ENCODE peak calls at places on chromosomes 11 and 22, in five cellular contexts. A, M, D, C and B are unnamed samples.

GRCh38 chr11:17393472-17393871 is 5.0 kb upstream of the KCNJ11 start:
- DNase-seq in D (no peak), A (no peak), C (no peak), M (no peak), B (no peak)

GRCh38 chr11:111918390-111919256 is at the start of gene C11orf52:
- DNase-seq in C (no peak), D (peak), A (peak), M (peak), B (peak)

GRCh38 chr22:46584081-46584903 is 35.9 kb upstream of the GRAMD4 start:
- DNase-seq in M (no peak), C (no peak), A (no peak), D (peak), B (peak)

GRCh38 chr11:1660025-1660867 is 30.7 kb downstream of the KRTAP5-5 start:
- DNase-seq in D (no peak), C (no peak), M (no peak), A (no peak), B (no peak)

GRCh38 chr22:23621082-23621780 is 10.9 kb downstream of the DRICH1 start:
- DNase-seq in C (no peak), D (no peak), A (no peak), M (no peak), B (no peak)

GRCh38 chr11:12007769-12008737 is at the start of gene DKK3:
- DNase-seq in A (peak), M (no peak), C (no peak), D (peak), B (peak)

GRCh38 chr11:63782749-63783148 is 14.2 kb upstream of the ZFTA start:
- DNase-seq in A (no peak), C (no peak), M (no peak), D (no peak), B (no peak)

GRCh38 chr22:39316440-39317083 is 2.9 kb downstream of the RPL3 start:
- DNase-seq in D (peak), C (peak), M (peak), A (peak), B (peak)

GRCh38 chr11:73398721-73399120 is 22.5 kb downstream of the RELT start:
- DNase-seq in A (no peak), D (no peak), M (no peak), C (no peak), B (no peak)

GRCh38 chr11:22774716-22775115 is 54.9 kb downstream of the SVIP start:
- DNase-seq in A (no peak), M (no peak), C (no peak), D (no peak), B (no peak)

GRCh38 chr11:95692526-95693270 is 96.9 kb downstream of the FAM76B start:
- DNase-seq in D (peak), M (no peak), C (no peak), A (no peak), B (no peak)

GRCh38 chr11:113267536-113267935 is 46.8 kb upstream of the TTC12 start:
- DNase-seq in M (no peak), C (no peak), A (peak), D (no peak), B (peak)

GRCh38 chr11:134359646-134360045 is 27.9 kb downstream of the GLB1L2 start:
- DNase-seq in C (no peak), M (no peak), A (no peak), D (no peak), B (no peak)

GRCh38 chr11:2664331-2664730 is 35.5 kb downstream of the KCNQ1OT1 start:
- DNase-seq in C (no peak), D (no peak), A (no peak), M (no peak), B (no peak)